ENCODE peak calls at places on chromosomes 16 and 17, in ten cellular contexts. P is uterus; D is cardiac muscle cell; Z is Peyer's patch; C is epithelial cell of esophagus; V is activated CD8-positive, alpha-beta T cell treated with anti-CD3 and anti-CD28 coated beads for 36 hours; H is body of pancreas; J is dorsolateral prefrontal cortex; F is upper lobe of right lung; N is progenitor cell of endocrine pancreas. I is an unnamed sample.

GRCh38 chr17:50331085-50331791 is 14.7 kb upstream of the XYLT2 start:
- DNase-seq in P (no peak), D (no peak), Z (no peak), C (peak; percentile 71), V (no peak), H (no peak), J (no peak), F (peak; percentile 10), N (no peak), I (no peak)

GRCh38 chr16:27441276-27441675 is 39.3 kb downstream of the IL21R start:
- DNase-seq in P (no peak), D (no peak), Z (no peak), C (no peak), V (no peak), H (no peak), J (no peak), F (peak; percentile 18), N (no peak), I (peak; percentile 1)

GRCh38 chr17:50281739-50282401 is 7.6 kb downstream of the TMEM92 start:
- DNase-seq in P (no peak), D (no peak), Z (no peak), C (no peak), V (no peak), H (no peak), J (no peak), F (no peak), N (no peak), I (no peak)

GRCh38 chr17:17741346-17742023 is 60.2 kb downstream of the RAI1 start:
- DNase-seq in P (no peak), D (no peak), Z (no peak), C (no peak), V (no peak), H (no peak), J (peak; percentile 68), F (no peak), N (no peak), I (peak; percentile 91)

GRCh38 chr17:81513669-81514484 is 1.3 kb upstream of the ACTG1 start:
- DNase-seq in P (peak; percentile 69), D (peak; percentile 87), Z (peak; percentile 56), C (peak; percentile 73), V (peak; percentile 67), H (peak; percentile 76), J (no peak), F (peak; percentile 86), N (peak; percentile 73), I (no peak)

GRCh38 chr17:63753215-63753614 is 11.6 kb upstream of the STRADA start:
- DNase-seq in P (no peak), D (no peak), Z (no peak), C (peak; percentile 34), V (no peak), H (no peak), J (no peak), F (no peak), N (no peak), I (no peak)

GRCh38 chr16:86322840-86323239 is 187.5 kb upstream of the FOXF1 start:
- DNase-seq in P (no peak), D (no peak), Z (no peak), C (no peak), V (no peak), H (no peak), J (no peak), F (no peak), N (no peak), I (no peak)

GRCh38 chr17:48596735-48597491 is 3.3 kb upstream of the HOXB5 start:
- DNase-seq in P (no peak), D (no peak), Z (no peak), C (no peak), V (no peak), H (no peak), J (no peak), F (no peak), N (no peak), I (no peak)

GRCh38 chr16:65713409-65713808 is 591.5 kb upstream of the CDH11 start:
- DNase-seq in P (no peak), D (no peak), Z (no peak), C (no peak), V (no peak), H (no peak), J (no peak), F (no peak), N (no peak), I (no peak)

GRCh38 chr17:8314797-8315739 is 5.0 kb downstream of the ARHGEF15 start:
- DNase-seq in P (no peak), D (peak; percentile 18), Z (no peak), C (no peak), V (no peak), H (no peak), J (no peak), F (no peak), N (no peak), I (no peak)

GRCh38 chr17:68734202-68734825 is 133.1 kb upstream of the FAM20A start:
- DNase-seq in P (no peak), D (no peak), Z (no peak), C (no peak), V (no peak), H (no peak), J (no peak), F (no peak), N (no peak), I (no peak)

GRCh38 chr17:68734911-68735310 is 133.7 kb upstream of the FAM20A start:
- DNase-seq in P (no peak), D (no peak), Z (no peak), C (no peak), V (no peak), H (no peak), J (no peak), F (no peak), N (no peak), I (no peak)

GRCh38 chr17:68733241-68734176 is 132.3 kb upstream of the FAM20A start:
- DNase-seq in P (peak; percentile 47), D (peak; percentile 89), Z (no peak), C (peak; percentile 39), V (no peak), H (no peak), J (no peak), F (no peak), N (no peak), I (no peak)

GRCh38 chr17:68732301-68732749 is 131.2 kb upstream of the FAM20A start:
- DNase-seq in P (no peak), D (no peak), Z (no peak), C (peak; percentile 63), V (no peak), H (no peak), J (no peak), F (no peak), N (no peak), I (no peak)

GRCh38 chr17:68731465-68731864 is 130.3 kb upstream of the FAM20A start:
- DNase-seq in P (no peak), D (no peak), Z (no peak), C (no peak), V (no peak), H (no peak), J (no peak), F (no peak), N (no peak), I (no peak)
- TF ChIP-seq CTCF in P (no peak), D (no peak), Z (no peak), C (no peak), V (no peak), H (no peak), J (no peak), F (no peak), N (no peak), I (no peak)

GRCh38 chr16:88924834-88925539 is 52.0 kb downstream of the CBFA2T3 start:
- DNase-seq in P (peak; percentile 34), D (peak; percentile 42), Z (peak; percentile 73), C (peak; percentile 50), V (peak; percentile 68), H (peak; percentile 68), J (no peak), F (no peak), N (no peak), I (no peak)
- TF ChIP-seq CTCF in P (no peak), D (peak; percentile 57), Z (peak; percentile 43), C (peak; percentile 21), V (peak; percentile 9), H (peak; percentile 42), J (no peak), F (peak; percentile 37), N (no peak), I (peak; percentile 45)

DNA sequence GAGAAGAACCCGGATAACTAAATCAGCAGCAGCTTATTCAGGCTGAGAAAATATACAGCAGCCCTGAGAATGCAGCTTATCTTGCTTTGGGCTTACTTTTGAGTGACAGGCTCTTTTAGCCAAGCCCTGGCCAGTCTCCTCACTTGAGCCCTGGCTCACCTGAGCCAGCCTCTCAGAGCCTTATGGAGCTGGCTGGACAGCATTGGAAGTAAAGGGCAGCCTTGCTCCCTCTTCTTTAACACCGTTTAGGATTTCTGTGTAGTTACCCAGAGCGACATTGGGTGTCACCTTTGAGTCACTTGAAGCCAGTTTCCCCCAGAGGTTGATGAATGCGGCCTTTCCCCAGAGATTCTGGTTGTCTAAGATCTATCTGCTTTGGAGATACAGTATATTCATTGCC is 7.7 kb upstream of the NPIPB2 start:
- DNase-seq in P (no peak), D (peak; percentile 77), Z (no peak), C (peak; percentile 55), V (peak; percentile 36), H (peak; percentile 19), J (no peak), F (peak; percentile 68), N (no peak), I (peak; percentile 41)
- TF ChIP-seq CTCF in P (peak; percentile 11), D (peak; percentile 46), Z (no peak), C (peak; percentile 58), V (peak; percentile 49), H (peak; percentile 56), J (peak; percentile 50), F (peak; percentile 47), N (peak; percentile 55), I (peak; percentile 69)

GRCh38 chr16:83418565-83418964 is 389.2 kb upstream of the HSBP1 start:
- DNase-seq in P (no peak), D (no peak), Z (no peak), C (no peak), V (no peak), H (no peak), J (no peak), F (no peak), N (no peak), I (no peak)
- TF ChIP-seq CTCF in P (no peak), D (no peak), Z (no peak), C (peak; percentile 9), V (no peak), H (no peak), J (no peak), F (no peak), N (no peak), I (peak; percentile 6)

GRCh38 chr16:180101-180920 is at the start of gene HBQ1:
- DNase-seq in P (no peak), D (peak; percentile 82), Z (no peak), C (peak; percentile 33), V (peak; percentile 56), H (no peak), J (no peak), F (no peak), N (peak; percentile 65), I (peak; percentile 91)
- TF ChIP-seq CTCF in P (peak; percentile 32), D (peak; percentile 45), Z (no peak), C (no peak), V (peak; percentile 81), H (no peak), J (peak; percentile 28), F (peak; percentile 35), N (peak; percentile 72), I (peak; percentile 54)

GRCh38 chr17:75044716-75045115 is 2.1 kb downstream of the ATP5PD start:
- DNase-seq in P (no peak), D (no peak), Z (no peak), C (no peak), V (no peak), H (no peak), J (no peak), F (no peak), N (no peak), I (no peak)
- TF ChIP-seq CTCF in P (no peak), D (no peak), Z (no peak), C (no peak), V (no peak), H (no peak), J (no peak), F (no peak), N (no peak), I (no peak)

I was measured in D721Med.